ENCODE peak calls at places on chromosomes 3 and 15, in eight cellular contexts. K, I, F, S, J, O, U and E are unnamed samples.

GRCh38 chr15:41564286-41564959 is 5.4 kb downstream of the TYRO3 start:
- DNase-seq in K (no peak), I (no peak), F (peak; percentile 25), S (no peak), J (no peak), O (no peak), U (no peak), E (no peak)

GRCh38 chr3:188097786-188098185 is 56.2 kb upstream of the LPP start:
- DNase-seq in K (no peak), I (no peak), F (no peak), S (no peak), J (no peak), O (no peak), U (no peak), E (no peak)

GRCh38 chr3:119240101-119240581 is 537 bp downstream of the B4GALT4 start:
- DNase-seq in K (no peak), I (no peak), F (no peak), S (peak; percentile 39), J (no peak), O (peak; percentile 17), U (no peak), E (no peak)

GRCh38 chr3:71520186-71521020 is 63.1 kb downstream of the FOXP1 start:
- DNase-seq in K (no peak), I (no peak), F (peak; percentile 39), S (no peak), J (peak; percentile 47), O (no peak), U (no peak), E (no peak)

GRCh38 chr3:58230876-58231552 is 6.6 kb upstream of the ABHD6 start:
- DNase-seq in K (no peak), I (no peak), F (no peak), S (no peak), J (no peak), O (no peak), U (no peak), E (no peak)

GRCh38 chr3:193945126-193945525 is 190.8 kb upstream of the HES1 start:
- DNase-seq in K (no peak), I (peak; percentile 66), F (no peak), S (no peak), J (no peak), O (no peak), U (no peak), E (no peak)

GRCh38 chr3:188706176-188706575 is 465.6 kb upstream of the TPRG1 start:
- DNase-seq in K (no peak), I (no peak), F (no peak), S (peak; percentile 44), J (peak; percentile 56), O (no peak), U (no peak), E (no peak)

GRCh38 chr3:55904716-55905115 is 417.6 kb upstream of the WNT5A start:
- DNase-seq in K (no peak), I (no peak), F (no peak), S (no peak), J (no peak), O (no peak), U (no peak), E (no peak)

GRCh38 chr3:6119367-6119766 is 741.5 kb upstream of the GRM7 start:
- DNase-seq in K (no peak), I (no peak), F (no peak), S (no peak), J (no peak), O (no peak), U (no peak), E (no peak)

GRCh38 chr3:161939919-161940693 is 443.5 kb downstream of the OTOL1 start:
- DNase-seq in K (no peak), I (no peak), F (peak; percentile 9), S (peak; percentile 6), J (no peak), O (no peak), U (no peak), E (no peak)

GRCh38 chr3:76044601-76045600 is 259.6 kb upstream of the ZNF717 start:
- DNase-seq in K (no peak), I (no peak), F (peak; percentile 67), S (peak; percentile 80), J (peak; percentile 44), O (no peak), U (no peak), E (no peak)

GRCh38 chr3:76039431-76039830 is 254.1 kb upstream of the ZNF717 start:
- DNase-seq in K (no peak), I (peak; percentile 54), F (peak; percentile 36), S (peak; percentile 54), J (peak; percentile 72), O (peak; percentile 69), U (no peak), E (no peak)

GRCh38 chr3:76047368-76047767 is 262.0 kb upstream of the ZNF717 start:
- DNase-seq in K (no peak), I (no peak), F (no peak), S (no peak), J (no peak), O (no peak), U (no peak), E (no peak)

GRCh38 chr3:76040946-76041345 is 255.6 kb upstream of the ZNF717 start:
- DNase-seq in K (no peak), I (peak; percentile 57), F (peak; percentile 35), S (peak; percentile 63), J (peak; percentile 49), O (no peak), U (no peak), E (no peak)

GRCh38 chr3:76043746-76044145 is 258.4 kb upstream of the ZNF717 start:
- DNase-seq in K (no peak), I (no peak), F (no peak), S (no peak), J (no peak), O (no peak), U (no peak), E (no peak)
- H3K4me1 ChIP-seq in K (no peaks in the 10 kb centered on the region), I (peaks cover 10% of the 10 kb centered on the region), F (no peaks in the 10 kb centered on the region), S (peaks cover 43% of the 10 kb centered on the region), J (peaks cover 8% of the 10 kb centered on the region), O (peaks cover 5% of the 10 kb centered on the region), U (no peaks in the 10 kb centered on the region), E (peaks cover 12% of the 10 kb centered on the region)

GRCh38 chr3:113251817-113252216 is 40.5 kb downstream of the BOC start:
- DNase-seq in K (no peak), I (no peak), F (no peak), S (no peak), J (no peak), O (no peak), U (no peak), E (no peak)
- H4K20me1 ChIP-seq in K (no peaks in the 10 kb centered on the region), I (no peaks in the 10 kb centered on the region), F (no peaks in the 10 kb centered on the region), S (no peaks in the 10 kb centered on the region), J (peaks cover 3% of the 10 kb centered on the region), O (no peaks in the 10 kb centered on the region), U (no peaks in the 10 kb centered on the region), E (no peaks in the 10 kb centered on the region)

DNA sequence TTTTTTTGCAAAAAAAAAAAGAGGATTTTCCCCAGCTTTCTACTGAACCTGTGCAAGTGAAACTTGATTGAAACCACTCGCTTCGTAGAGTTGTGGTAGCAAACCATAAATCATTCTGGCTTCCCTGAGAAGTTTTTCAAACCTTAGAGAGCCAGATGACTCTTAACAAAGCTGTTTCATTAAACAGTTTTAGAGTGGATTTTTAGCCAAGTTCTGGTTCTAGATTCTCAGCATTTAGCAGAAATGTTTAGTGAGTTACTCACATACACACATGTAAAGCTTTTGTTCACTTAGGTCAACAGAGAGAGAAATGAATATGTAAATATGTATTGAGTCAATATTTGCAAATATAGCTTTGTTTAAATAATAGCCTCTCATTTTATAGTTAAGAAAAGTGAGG is 18.1 kb upstream of the CCR9 start:
- DNase-seq in K (no peak), I (no peak), F (no peak), S (no peak), J (no peak), O (no peak), U (no peak), E (no peak)
- H3K4me1 ChIP-seq in K (no peaks in the 10 kb centered on the region), I (no peaks in the 10 kb centered on the region), F (no peaks in the 10 kb centered on the region), S (no peaks in the 10 kb centered on the region), J (no peaks in the 10 kb centered on the region), O (no peaks in the 10 kb centered on the region), U (no peaks in the 10 kb centered on the region), E (no peaks in the 10 kb centered on the region)

DNA sequence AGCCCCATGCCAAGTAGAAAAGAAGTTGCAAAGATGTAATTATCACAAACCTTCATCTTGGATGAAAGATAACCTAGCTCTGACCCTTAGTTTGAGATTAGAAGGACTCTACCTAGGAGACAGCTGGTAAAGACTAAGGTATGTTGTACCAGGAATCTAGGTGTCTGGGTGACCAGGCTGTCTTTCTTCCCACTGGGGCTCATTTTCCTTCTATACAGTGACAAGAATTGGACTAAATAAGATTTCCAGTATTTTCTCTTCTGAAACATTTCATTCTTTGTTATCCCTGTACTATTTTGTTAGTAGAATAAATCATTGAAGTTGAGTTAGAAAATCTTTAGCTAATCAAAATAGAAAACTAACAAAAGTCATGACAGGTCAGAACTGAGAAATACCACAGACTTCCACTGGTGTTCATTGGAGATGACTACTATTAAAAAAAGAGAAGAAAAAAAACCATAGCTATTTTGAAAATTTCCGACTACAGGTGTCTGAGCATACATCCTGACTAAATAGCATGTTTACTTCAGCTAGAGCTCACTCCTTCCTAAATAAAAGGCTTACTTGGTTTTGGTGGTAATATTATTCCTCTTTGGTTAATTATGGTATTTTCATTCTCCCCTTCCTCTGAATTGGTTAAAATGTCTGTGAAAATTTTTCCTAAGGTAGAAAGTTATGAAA is 10.1 kb downstream of the TGFBR2 start:
- DNase-seq in K (peak; percentile 2), I (no peak), F (no peak), S (no peak), J (no peak), O (no peak), U (no peak), E (no peak)
- H4K20me1 ChIP-seq in K (peaks cover 10% of the 10 kb centered on the region), I (peaks cover 66% of the 10 kb centered on the region), F (no peaks in the 10 kb centered on the region), S (peaks cover 31% of the 10 kb centered on the region), J (peaks cover 31% of the 10 kb centered on the region), O (peaks cover 31% of the 10 kb centered on the region), U (peaks cover 7% of the 10 kb centered on the region), E (peaks cover 34% of the 10 kb centered on the region)

DNA sequence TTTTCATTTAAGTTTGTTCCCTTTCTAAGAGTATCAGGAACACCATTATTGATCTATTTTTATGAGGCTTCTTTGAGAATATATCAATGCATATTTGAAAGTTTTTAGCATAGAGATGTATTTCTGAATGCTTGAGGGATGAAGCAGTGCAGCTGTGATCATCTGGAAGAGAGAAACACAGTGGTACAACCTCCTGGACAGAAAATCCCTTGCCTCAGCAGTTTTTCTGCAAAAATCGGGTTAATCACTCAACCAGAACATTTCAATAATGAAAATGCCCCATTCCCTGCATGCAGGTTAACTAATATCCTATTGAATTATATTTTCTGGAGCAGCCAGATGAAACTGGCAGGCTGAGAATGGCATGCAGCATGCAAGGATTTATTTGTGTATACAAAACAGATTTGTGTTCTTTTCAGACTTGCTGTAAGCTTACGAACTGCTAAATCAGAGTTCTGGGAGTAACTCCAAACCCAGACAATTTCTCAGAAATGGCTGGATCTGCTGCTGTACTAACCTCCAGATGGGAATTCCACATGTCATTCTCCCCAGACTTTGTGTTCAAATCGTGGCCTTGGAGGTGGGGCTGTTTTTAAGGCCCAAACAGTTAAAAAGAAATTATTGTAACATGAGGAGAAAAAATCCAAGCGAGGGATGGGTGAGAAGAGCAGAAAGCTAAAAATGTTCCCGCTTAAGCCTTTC is 39.1 kb downstream of the SLC9A9 start:
- DNase-seq in K (no peak), I (peak; percentile 19), F (peak; percentile 94), S (peak; percentile 19), J (peak; percentile 38), O (no peak), U (no peak), E (no peak)
- H3K4me1 ChIP-seq in K (no peaks in the 10 kb centered on the region), I (no peaks in the 10 kb centered on the region), F (peaks cover 12% of the 10 kb centered on the region), S (peaks cover 18% of the 10 kb centered on the region), J (peaks cover 6% of the 10 kb centered on the region), O (peaks cover 3% of the 10 kb centered on the region), U (no peaks in the 10 kb centered on the region), E (peaks cover 5% of the 10 kb centered on the region)